ENCODE peak calls at places on chromosomes 12 and 14, in seven cellular contexts. One of them, this sample, is unnamed.

GRCh38 chr12:65335021-65335714 is 56.7 kb downstream of the MSRB3 start:
- DNase-seq in fibroblast of mammary gland: peak
- DNase-seq in CD4-positive, alpha-beta T cell: no peak
- DNase-seq in pancreas: no peak
- DNase-seq in choroid plexus epithelial cell: peak
- DNase-seq in AG10803: peak
- DNase-seq in heart left ventricle: peak
- DNase-seq in this sample: peak

GRCh38 chr12:53219116-53219955 is 12.3 kb upstream of the ITGB7 start:
- DNase-seq in fibroblast of mammary gland: peak
- DNase-seq in heart left ventricle: peak
- DNase-seq in choroid plexus epithelial cell: peak
- DNase-seq in CD4-positive, alpha-beta T cell: peak
- DNase-seq in AG10803: peak
- DNase-seq in pancreas: no peak
- DNase-seq in this sample: peak

GRCh38 chr14:74579447-74580274 is 32.4 kb downstream of the LTBP2 start:
- DNase-seq in pancreas: no peak
- DNase-seq in fibroblast of mammary gland: peak
- DNase-seq in heart left ventricle: no peak
- DNase-seq in choroid plexus epithelial cell: peak
- DNase-seq in AG10803: peak
- DNase-seq in CD4-positive, alpha-beta T cell: no peak
- DNase-seq in this sample: peak

GRCh38 chr12:118102070-118102469 is 1.7 kb downstream of the VSIG10 start:
- DNase-seq in CD4-positive, alpha-beta T cell: no peak
- DNase-seq in AG10803: peak
- DNase-seq in heart left ventricle: no peak
- DNase-seq in choroid plexus epithelial cell: no peak
- DNase-seq in fibroblast of mammary gland: no peak
- DNase-seq in pancreas: peak
- DNase-seq in this sample: peak

GRCh38 chr14:101039031-101039754 is 135.7 kb upstream of the RTL1 start:
- DNase-seq in choroid plexus epithelial cell: no peak
- DNase-seq in heart left ventricle: no peak
- DNase-seq in pancreas: no peak
- DNase-seq in fibroblast of mammary gland: no peak
- DNase-seq in CD4-positive, alpha-beta T cell: no peak
- DNase-seq in AG10803: no peak
- DNase-seq in this sample: no peak

GRCh38 chr14:23481992-23482813 is 12.7 kb downstream of the NGDN start:
- DNase-seq in heart left ventricle: no peak
- DNase-seq in AG10803: no peak
- DNase-seq in fibroblast of mammary gland: no peak
- DNase-seq in choroid plexus epithelial cell: no peak
- DNase-seq in pancreas: no peak
- DNase-seq in CD4-positive, alpha-beta T cell: no peak
- DNase-seq in this sample: no peak

GRCh38 chr14:99720941-99721791 is 37.1 kb downstream of the CYP46A1 start:
- DNase-seq in choroid plexus epithelial cell: no peak
- DNase-seq in heart left ventricle: no peak
- DNase-seq in fibroblast of mammary gland: no peak
- DNase-seq in CD4-positive, alpha-beta T cell: no peak
- DNase-seq in AG10803: no peak
- DNase-seq in pancreas: no peak
- DNase-seq in this sample: no peak

GRCh38 chr12:66733839-66734238 is 55.0 kb upstream of the GRIP1 start:
- DNase-seq in AG10803: no peak
- DNase-seq in pancreas: no peak
- DNase-seq in choroid plexus epithelial cell: no peak
- DNase-seq in CD4-positive, alpha-beta T cell: no peak
- DNase-seq in heart left ventricle: no peak
- DNase-seq in fibroblast of mammary gland: no peak
- DNase-seq in this sample: no peak

GRCh38 chr12:123707466-123707865 is 4.7 kb upstream of the ATP6V0A2 start:
- DNase-seq in fibroblast of mammary gland: no peak
- DNase-seq in CD4-positive, alpha-beta T cell: no peak
- DNase-seq in heart left ventricle: no peak
- DNase-seq in choroid plexus epithelial cell: no peak
- DNase-seq in AG10803: no peak
- DNase-seq in pancreas: no peak
- DNase-seq in this sample: no peak

GRCh38 chr12:11718768-11719253 is 69.3 kb downstream of the ETV6 start:
- DNase-seq in heart left ventricle: no peak
- DNase-seq in pancreas: no peak
- DNase-seq in choroid plexus epithelial cell: peak
- DNase-seq in fibroblast of mammary gland: peak
- DNase-seq in CD4-positive, alpha-beta T cell: no peak
- DNase-seq in AG10803: peak
- DNase-seq in this sample: peak

GRCh38 chr12:18719922-18720321 is 17.9 kb downstream of the PLCZ1 start:
- DNase-seq in choroid plexus epithelial cell: no peak
- DNase-seq in heart left ventricle: no peak
- DNase-seq in pancreas: no peak
- DNase-seq in CD4-positive, alpha-beta T cell: no peak
- DNase-seq in AG10803: peak
- DNase-seq in fibroblast of mammary gland: no peak
- DNase-seq in this sample: no peak

GRCh38 chr12:113130457-113131135 is 5.0 kb downstream of the RASAL1 start:
- DNase-seq in heart left ventricle: no peak
- DNase-seq in fibroblast of mammary gland: no peak
- DNase-seq in AG10803: no peak
- DNase-seq in choroid plexus epithelial cell: no peak
- DNase-seq in pancreas: no peak
- DNase-seq in CD4-positive, alpha-beta T cell: no peak
- DNase-seq in this sample: peak

GRCh38 chr12:116969615-116970575 is 59.1 kb downstream of the FBXW8 start:
- DNase-seq in heart left ventricle: peak
- DNase-seq in CD4-positive, alpha-beta T cell: no peak
- DNase-seq in pancreas: peak
- DNase-seq in choroid plexus epithelial cell: no peak
- DNase-seq in AG10803: peak
- DNase-seq in fibroblast of mammary gland: peak
- DNase-seq in this sample: no peak

GRCh38 chr14:39880965-39881364 is 448.7 kb upstream of the FBXO33 start:
- DNase-seq in CD4-positive, alpha-beta T cell: no peak
- DNase-seq in AG10803: no peak
- DNase-seq in heart left ventricle: no peak
- DNase-seq in pancreas: no peak
- DNase-seq in choroid plexus epithelial cell: no peak
- DNase-seq in fibroblast of mammary gland: no peak
- DNase-seq in this sample: no peak
- TF ChIP-seq CTCF in CD4-positive, alpha-beta T cell: no peak
- TF ChIP-seq CTCF in AG10803: no peak
- TF ChIP-seq CTCF in heart left ventricle: no peak
- TF ChIP-seq CTCF in pancreas: no peak
- TF ChIP-seq CTCF in choroid plexus epithelial cell: no peak
- TF ChIP-seq CTCF in fibroblast of mammary gland: no peak
- TF ChIP-seq CTCF in this sample: no peak

DNA sequence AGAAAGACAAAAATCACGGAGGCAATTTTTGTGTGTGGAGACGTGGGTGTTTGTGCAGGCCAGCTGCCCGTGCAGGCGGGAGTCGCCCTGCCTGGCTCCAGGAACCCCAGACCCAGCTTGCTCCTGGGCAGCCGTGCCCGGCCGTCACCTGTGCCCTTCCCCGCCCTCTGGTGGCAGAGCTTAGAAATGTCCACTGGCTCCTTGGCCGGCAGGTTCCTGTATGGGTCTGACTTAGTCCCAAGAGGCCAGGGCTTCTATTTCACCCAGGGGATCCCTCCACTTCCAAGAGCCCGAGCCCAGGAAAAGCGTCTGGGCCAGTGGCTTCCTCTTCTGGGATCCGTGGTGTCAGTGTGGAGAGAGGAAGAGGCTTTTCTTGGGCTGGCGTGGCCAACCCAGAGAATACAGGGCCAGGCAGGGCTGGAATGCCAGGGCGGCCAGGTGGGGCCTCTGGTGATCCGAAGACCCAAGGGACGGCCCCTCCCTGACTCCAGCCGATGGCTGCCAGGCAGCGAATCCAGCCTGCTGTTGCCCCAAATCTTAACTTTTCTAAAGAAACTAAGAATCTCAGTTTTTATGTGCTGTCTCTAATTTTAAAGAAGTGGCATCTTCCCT is 120.9 kb downstream of the TMEM132C start:
- DNase-seq in CD4-positive, alpha-beta T cell: no peak
- DNase-seq in choroid plexus epithelial cell: no peak
- DNase-seq in pancreas: peak
- DNase-seq in AG10803: no peak
- DNase-seq in fibroblast of mammary gland: peak
- DNase-seq in heart left ventricle: peak
- DNase-seq in this sample: no peak
- TF ChIP-seq CTCF in CD4-positive, alpha-beta T cell: no peak
- TF ChIP-seq CTCF in choroid plexus epithelial cell: peak
- TF ChIP-seq CTCF in pancreas: peak
- TF ChIP-seq CTCF in AG10803: peak
- TF ChIP-seq CTCF in fibroblast of mammary gland: peak
- TF ChIP-seq CTCF in heart left ventricle: peak
- TF ChIP-seq CTCF in this sample: peak

GRCh38 chr12:77940566-77940965 is 109.9 kb downstream of the NAV3 start:
- DNase-seq in pancreas: no peak
- DNase-seq in choroid plexus epithelial cell: peak
- DNase-seq in fibroblast of mammary gland: peak
- DNase-seq in CD4-positive, alpha-beta T cell: no peak
- DNase-seq in heart left ventricle: no peak
- DNase-seq in AG10803: peak
- DNase-seq in this sample: peak

GRCh38 chr12:77938301-77938700 is 107.6 kb downstream of the NAV3 start:
- DNase-seq in fibroblast of mammary gland: no peak
- DNase-seq in AG10803: no peak
- DNase-seq in choroid plexus epithelial cell: no peak
- DNase-seq in heart left ventricle: no peak
- DNase-seq in CD4-positive, alpha-beta T cell: no peak
- DNase-seq in pancreas: no peak
- DNase-seq in this sample: no peak

GRCh38 chr12:77940011-77940423 is 109.3 kb downstream of the NAV3 start:
- DNase-seq in heart left ventricle: no peak
- DNase-seq in CD4-positive, alpha-beta T cell: no peak
- DNase-seq in pancreas: no peak
- DNase-seq in fibroblast of mammary gland: peak
- DNase-seq in choroid plexus epithelial cell: peak
- DNase-seq in AG10803: peak
- DNase-seq in this sample: peak

GRCh38 chr12:77943466-77943865 is 112.8 kb downstream of the NAV3 start:
- DNase-seq in fibroblast of mammary gland: peak
- DNase-seq in choroid plexus epithelial cell: peak
- DNase-seq in heart left ventricle: no peak
- DNase-seq in CD4-positive, alpha-beta T cell: no peak
- DNase-seq in AG10803: peak
- DNase-seq in pancreas: no peak
- DNase-seq in this sample: peak

DNA sequence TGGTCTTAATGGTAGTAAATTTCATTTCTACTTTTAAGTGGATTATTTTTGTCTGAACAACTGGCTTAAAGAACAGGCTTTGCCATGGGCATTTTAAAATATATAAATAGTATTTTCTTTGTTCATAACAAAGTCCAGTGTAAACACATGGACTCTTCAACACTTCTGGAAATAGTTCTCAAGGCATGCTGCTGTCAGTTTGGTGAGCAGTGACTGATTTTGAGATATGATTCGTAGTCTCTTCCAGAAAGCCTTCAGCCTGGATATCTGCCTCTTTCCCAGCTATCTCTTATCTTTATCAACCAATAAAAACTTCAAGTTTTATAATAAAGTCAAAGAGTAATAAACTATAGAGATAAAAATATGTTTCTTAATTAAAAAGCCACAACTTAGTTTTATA is 110.7 kb downstream of the NAV3 start:
- DNase-seq in fibroblast of mammary gland: no peak
- DNase-seq in choroid plexus epithelial cell: no peak
- DNase-seq in pancreas: no peak
- DNase-seq in heart left ventricle: no peak
- DNase-seq in CD4-positive, alpha-beta T cell: no peak
- DNase-seq in AG10803: no peak
- DNase-seq in this sample: no peak
- TF ChIP-seq CTCF in fibroblast of mammary gland: no peak
- TF ChIP-seq CTCF in choroid plexus epithelial cell: no peak
- TF ChIP-seq CTCF in pancreas: no peak
- TF ChIP-seq CTCF in heart left ventricle: no peak
- TF ChIP-seq CTCF in CD4-positive, alpha-beta T cell: no peak
- TF ChIP-seq CTCF in AG10803: no peak
- TF ChIP-seq CTCF in this sample: no peak

DNA sequence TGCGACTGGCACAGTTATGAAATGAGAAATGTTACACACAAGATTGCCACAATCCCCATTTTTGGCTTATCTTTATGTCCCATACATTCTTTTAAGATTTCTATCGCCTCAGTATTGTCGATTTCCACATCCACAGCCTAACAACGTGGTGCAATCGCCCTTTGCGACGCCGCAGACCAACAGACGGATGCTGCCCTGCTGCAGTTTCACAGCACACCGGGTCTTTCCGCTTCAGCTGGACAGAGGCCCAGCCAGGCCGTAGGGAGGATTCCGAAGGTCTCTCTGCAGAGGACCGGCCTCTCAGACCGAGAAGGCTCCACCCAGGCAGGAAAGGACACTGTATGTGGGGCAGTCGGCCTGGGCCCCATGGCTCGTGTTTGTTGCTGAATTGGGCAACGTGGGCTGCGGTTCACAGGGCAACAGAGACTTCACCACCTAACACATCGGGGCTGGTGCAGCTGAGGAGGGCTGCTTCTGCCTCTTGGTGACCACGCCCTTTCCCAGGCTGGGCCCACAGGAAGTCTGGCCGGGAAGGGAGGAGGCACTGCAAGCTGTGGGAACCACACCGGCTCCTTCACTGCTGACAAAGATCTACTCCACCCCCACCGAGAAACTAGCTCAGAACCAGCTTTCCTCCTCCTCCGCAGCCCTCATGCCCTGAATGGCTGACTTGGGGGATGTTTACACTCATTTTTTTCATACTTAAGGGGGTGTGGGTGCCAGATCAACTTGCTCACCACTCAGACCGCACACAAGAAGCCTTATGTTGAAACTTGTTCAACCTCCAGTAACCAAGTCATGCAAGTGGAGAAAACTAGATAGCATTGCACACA is 32.9 kb upstream of the MDM1 start:
- DNase-seq in CD4-positive, alpha-beta T cell: peak
- DNase-seq in choroid plexus epithelial cell: peak
- DNase-seq in pancreas: peak
- DNase-seq in fibroblast of mammary gland: peak
- DNase-seq in AG10803: peak
- DNase-seq in heart left ventricle: peak
- DNase-seq in this sample: peak
- TF ChIP-seq CTCF in CD4-positive, alpha-beta T cell: no peak
- TF ChIP-seq CTCF in choroid plexus epithelial cell: peak
- TF ChIP-seq CTCF in pancreas: no peak
- TF ChIP-seq CTCF in fibroblast of mammary gland: no peak
- TF ChIP-seq CTCF in AG10803: no peak
- TF ChIP-seq CTCF in heart left ventricle: no peak
- TF ChIP-seq CTCF in this sample: no peak

GRCh38 chr14:60744566-60744965 is 10.0 kb downstream of the MNAT1 start:
- DNase-seq in heart left ventricle: no peak
- DNase-seq in pancreas: no peak
- DNase-seq in choroid plexus epithelial cell: no peak
- DNase-seq in AG10803: no peak
- DNase-seq in fibroblast of mammary gland: no peak
- DNase-seq in CD4-positive, alpha-beta T cell: no peak
- DNase-seq in this sample: no peak
- TF ChIP-seq CTCF in heart left ventricle: no peak
- TF ChIP-seq CTCF in pancreas: no peak
- TF ChIP-seq CTCF in choroid plexus epithelial cell: no peak
- TF ChIP-seq CTCF in AG10803: no peak
- TF ChIP-seq CTCF in fibroblast of mammary gland: no peak
- TF ChIP-seq CTCF in CD4-positive, alpha-beta T cell: no peak
- TF ChIP-seq CTCF in this sample: no peak

GRCh38 chr12:105382771-105383632 is 52.5 kb downstream of the C12orf75 start:
- DNase-seq in CD4-positive, alpha-beta T cell: no peak
- DNase-seq in heart left ventricle: peak
- DNase-seq in fibroblast of mammary gland: peak
- DNase-seq in choroid plexus epithelial cell: peak
- DNase-seq in AG10803: peak
- DNase-seq in pancreas: peak
- DNase-seq in this sample: peak
- TF ChIP-seq CTCF in CD4-positive, alpha-beta T cell: peak
- TF ChIP-seq CTCF in heart left ventricle: peak
- TF ChIP-seq CTCF in fibroblast of mammary gland: peak
- TF ChIP-seq CTCF in choroid plexus epithelial cell: peak
- TF ChIP-seq CTCF in AG10803: peak
- TF ChIP-seq CTCF in pancreas: peak
- TF ChIP-seq CTCF in this sample: peak